ENCODE peak calls at places on chromosomes 2 and 18, in six cellular contexts. K is SK-N-SH, T is stomach, P is GM12892, S is spleen, Y is prostate gland. I is an unnamed sample.
A peak's percentile ranks its signal among the peaks of the same experiment; 100 is the strongest.

GRCh38 chr18:23213200-23213599 is 77.9 kb downstream of the CABLES1 start:
- DNase-seq in K (no peak), T (no peak), P (no peak), S (no peak), Y (no peak), I (no peak)

GRCh38 chr18:48659188-48660009 is 120.6 kb downstream of the CTIF start:
- DNase-seq in K (no peak), T (peak; percentile 21), P (no peak), S (no peak), Y (no peak), I (no peak)

GRCh38 chr2:113111823-113112287 is 15.5 kb upstream of the IL1RN start:
- DNase-seq in K (no peak), T (no peak), P (no peak), S (no peak), Y (no peak), I (no peak)

GRCh38 chr2:28855193-28855592 is 14.9 kb downstream of the TRMT61B start:
- DNase-seq in K (no peak), T (no peak), P (no peak), S (no peak), Y (no peak), I (no peak)

GRCh38 chr2:132776271-132776670 is 106.3 kb upstream of the LYPD1 start:
- DNase-seq in K (no peak), T (no peak), P (no peak), S (no peak), Y (no peak), I (no peak)

GRCh38 chr18:51006061-51006818 is 23.8 kb upstream of the SMAD4 start:
- DNase-seq in K (no peak), T (no peak), P (no peak), S (no peak), Y (no peak), I (no peak)

GRCh38 chr2:69577467-69578200 is 65.9 kb downstream of the AAK1 start:
- DNase-seq in K (no peak), T (no peak), P (no peak), S (no peak), Y (no peak), I (no peak)

GRCh38 chr2:3636586-3637310 is 21.3 kb upstream of the ALLC start:
- DNase-seq in K (no peak), T (peak; percentile 11), P (no peak), S (peak; percentile 63), Y (no peak), I (no peak)

GRCh38 chr18:63233334-63233733 is 86.2 kb downstream of the BCL2 start:
- DNase-seq in K (no peak), T (no peak), P (no peak), S (no peak), Y (no peak), I (no peak)

GRCh38 chr2:229921101-229921891 is 513 bp downstream of the TRIP12 start:
- DNase-seq in K (peak; percentile 79), T (peak; percentile 67), P (peak; percentile 50), S (peak; percentile 92), Y (peak; percentile 50), I (peak; percentile 61)

GRCh38 chr18:59514193-59514592 is 155.1 kb upstream of the LMAN1 start:
- DNase-seq in K (no peak), T (no peak), P (no peak), S (no peak), Y (no peak), I (no peak)

GRCh38 chr2:120844098-120844738 is 108.5 kb downstream of the GLI2 start:
- DNase-seq in K (no peak), T (no peak), P (no peak), S (no peak), Y (no peak), I (no peak)

GRCh38 chr18:33495278-33495677 is 54.8 kb upstream of the CCDC178 start:
- DNase-seq in K (peak; percentile 36), T (no peak), P (no peak), S (no peak), Y (no peak), I (no peak)

GRCh38 chr18:58784601-58785137 is 80.0 kb upstream of the ZNF532 start:
- DNase-seq in K (no peak), T (no peak), P (no peak), S (no peak), Y (no peak), I (no peak)

GRCh38 chr2:29233428-29233827 is 118.2 kb downstream of the CLIP4 start:
- DNase-seq in K (no peak), T (no peak), P (no peak), S (peak; percentile 12), Y (peak; percentile 80), I (no peak)

GRCh38 chr2:117523267-117523666 is 291.2 kb upstream of the DDX18 start:
- DNase-seq in K (peak; percentile 61), T (peak; percentile 94), P (no peak), S (no peak), Y (peak; percentile 15), I (peak; percentile 74)

GRCh38 chr2:86001326-86001725 is 104.4 kb downstream of the POLR1A start:
- DNase-seq in K (no peak), T (no peak), P (no peak), S (peak; percentile 23), Y (no peak), I (no peak)

GRCh38 chr2:196591621-196592022 is 47.9 kb upstream of the CCDC150 start:
- DNase-seq in K (peak; percentile 41), T (no peak), P (no peak), S (no peak), Y (no peak), I (no peak)

GRCh38 chr18:26322892-26323653 is 96.8 kb downstream of the TAF4B start:
- DNase-seq in K (no peak), T (no peak), P (no peak), S (no peak), Y (no peak), I (no peak)

GRCh38 chr18:58541789-58542425 is 87.0 kb downstream of the ALPK2 start:
- DNase-seq in K (no peak), T (no peak), P (no peak), S (no peak), Y (no peak), I (no peak)

GRCh38 chr2:150438654-150439053 is 48.8 kb downstream of the RND3 start:
- DNase-seq in K (no peak), T (no peak), P (no peak), S (no peak), Y (no peak), I (no peak)

GRCh38 chr2:240996161-240996833 is 2.1 kb upstream of the SNED1 start:
- DNase-seq in K (no peak), T (peak; percentile 15), P (no peak), S (peak; percentile 73), Y (no peak), I (no peak)

DNA sequence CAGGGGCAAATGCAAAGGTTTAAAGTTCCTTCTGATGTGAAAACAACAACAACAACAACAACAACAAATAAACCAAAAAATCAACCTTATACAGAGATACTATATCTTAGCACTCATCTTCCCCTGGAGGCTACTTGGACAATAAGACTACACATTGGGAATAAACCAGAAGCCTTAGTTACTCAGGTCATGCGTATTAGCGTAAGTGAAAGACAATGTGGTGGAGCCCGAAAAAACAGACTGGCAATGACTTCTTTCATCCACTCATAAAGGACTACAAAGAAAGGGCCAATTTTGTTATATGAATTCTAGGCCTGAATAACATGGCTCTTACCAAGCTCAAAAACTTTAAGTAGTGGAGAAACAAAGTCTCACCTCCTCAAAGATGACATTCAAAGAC is 19.4 kb upstream of the PPP4R3B start:
- DNase-seq in K (no peak), T (no peak), P (no peak), S (no peak), Y (no peak), I (no peak)
- TF ChIP-seq POLR2AphosphoS5 in K (no peak), T (no peak), P (no peak), S (no peak), Y (no peak), I (no peak)

DNA sequence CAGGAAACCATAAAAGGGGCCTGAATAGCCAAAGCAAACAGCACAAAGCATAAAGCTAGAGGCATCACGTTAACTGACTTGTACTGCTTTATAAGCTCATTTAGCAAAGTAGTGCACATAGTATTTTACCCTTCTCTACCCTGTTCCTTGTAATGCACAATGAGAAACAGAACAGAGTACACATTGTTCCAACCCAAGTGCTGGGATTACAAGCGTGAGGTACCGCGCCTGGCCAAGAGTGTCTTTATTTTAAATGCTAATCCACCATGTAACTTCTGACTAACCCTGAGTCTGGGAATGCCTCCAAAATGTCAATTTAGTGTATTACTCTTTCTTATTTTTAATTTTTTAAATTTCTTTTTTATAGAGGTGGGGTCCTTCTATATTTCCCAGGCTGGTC is 46.4 kb upstream of the STON1 start:
- DNase-seq in K (no peak), T (no peak), P (no peak), S (no peak), Y (peak; percentile 38), I (no peak)
- TF ChIP-seq POLR2AphosphoS5 in K (no peak), T (peak; percentile 96), P (no peak), S (no peak), Y (peak; percentile 55), I (no peak)

DNA sequence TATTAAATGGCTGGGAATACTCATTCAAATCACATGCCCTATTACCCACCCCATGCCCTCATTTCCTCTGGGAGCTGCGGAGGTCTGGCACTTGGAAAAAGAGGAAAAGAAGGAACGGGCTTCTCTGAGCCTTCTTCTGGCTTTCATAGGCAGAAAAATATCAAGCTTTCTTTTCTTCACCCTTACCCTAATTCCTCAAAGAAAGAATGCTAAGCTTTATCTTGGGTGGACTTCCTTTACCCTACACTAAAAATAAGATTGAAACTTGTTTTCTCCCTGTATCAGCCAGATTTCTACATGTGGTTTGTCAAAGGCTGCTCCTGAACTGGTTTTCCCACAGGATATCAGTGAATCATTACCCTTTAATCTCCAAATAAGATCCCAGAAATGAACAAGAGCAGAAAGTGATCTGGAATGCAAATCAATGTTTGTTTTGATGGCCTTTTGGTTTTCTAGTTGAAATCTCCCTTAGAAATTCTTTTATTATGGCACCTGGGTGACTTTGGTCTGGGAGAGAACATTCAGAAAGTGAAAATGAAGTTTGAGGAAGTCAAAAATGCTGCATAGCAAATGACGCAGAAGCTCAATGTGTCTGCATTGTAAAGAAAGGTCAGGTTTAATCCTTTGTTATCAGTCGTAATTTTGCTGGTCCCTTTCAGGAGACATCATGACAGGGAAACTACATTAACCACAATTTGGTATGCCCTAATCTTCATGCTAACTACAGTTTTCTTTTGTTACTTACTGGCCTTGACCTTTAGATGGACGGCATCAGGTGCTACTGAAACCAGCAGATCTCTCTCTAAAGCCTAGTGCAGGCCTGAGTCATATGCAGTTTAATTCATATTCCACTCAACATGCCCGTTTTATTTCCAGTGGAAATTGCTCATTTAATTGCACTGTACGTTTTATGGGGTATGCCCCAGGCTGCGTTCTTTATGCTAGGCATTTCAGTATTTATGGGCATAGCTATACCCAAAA is 46.6 kb upstream of the HNRNPA3 start:
- DNase-seq in K (no peak), T (no peak), P (no peak), S (no peak), Y (no peak), I (no peak)
- TF ChIP-seq POLR2AphosphoS5 in K (no peak), T (no peak), P (no peak), S (no peak), Y (peak; percentile 9), I (no peak)

DNA sequence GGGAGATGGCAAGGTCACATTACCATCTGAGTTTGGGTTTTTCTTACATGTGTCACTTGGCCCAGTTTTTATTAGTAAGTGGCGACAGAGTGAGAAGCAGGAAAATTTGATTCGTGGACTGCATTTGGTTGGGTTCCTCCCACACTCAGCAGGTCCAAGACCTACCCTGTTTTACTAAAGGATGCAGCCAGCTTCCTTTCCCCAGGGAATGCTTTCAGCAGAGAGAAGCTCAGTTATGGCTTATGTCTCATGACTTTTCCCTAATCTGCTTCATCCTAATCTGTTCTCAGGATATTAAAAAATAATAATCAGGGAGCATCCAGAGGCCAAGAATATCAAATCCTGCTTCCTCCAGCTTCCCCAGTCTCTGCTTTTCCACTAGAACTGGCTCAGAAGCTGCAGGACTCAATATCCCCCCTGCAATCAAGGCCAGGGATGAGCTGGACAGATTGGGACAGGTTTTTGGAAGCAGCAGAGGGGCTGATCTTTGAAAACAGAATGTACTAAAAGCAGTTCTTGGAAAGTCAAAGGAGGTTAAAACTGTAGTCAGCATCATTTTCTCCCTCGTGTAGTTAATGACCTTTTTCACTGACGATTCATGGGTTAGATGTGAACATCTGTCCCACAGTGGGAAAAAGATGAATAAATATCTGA is 326.8 kb upstream of the TNP1 start:
- DNase-seq in K (no peak), T (no peak), P (no peak), S (no peak), Y (no peak), I (peak; percentile 39)
- TF ChIP-seq POLR2AphosphoS5 in K (no peak), T (peak; percentile 17), P (no peak), S (no peak), Y (no peak), I (peak; percentile 84)

I was measured in breast epithelium.